ENCODE peak calls at places on chromosomes 5 and 9, in four cellular contexts. X is PC-3; C is ovary; O is stimulated activated CD4-positive, alpha-beta T cell treated with anti-CD3 and anti-CD28 coated beads, TNF-alpha, amount 100 ng/mL, for 24 hours. W is an unnamed sample.
A peak's percentile ranks its signal among the peaks of the same experiment; 100 is the strongest.

GRCh38 chr5:82793808-82794419 is 283.3 kb downstream of the TMEM167A start:
- DNase-seq in X (peak; percentile 54), C (no peak), O (peak; percentile 9), W (no peak)

GRCh38 chr5:81194633-81195333 is 38.3 kb upstream of the CKMT2 start:
- DNase-seq in X (peak; percentile 80), C (peak; percentile 84), O (peak; percentile 83), W (peak; percentile 50)

GRCh38 chr5:53011233-53011632 is 22.1 kb downstream of the ITGA2 start:
- DNase-seq in X (no peak), C (no peak), O (no peak), W (no peak)

GRCh38 chr9:76655121-76655531 is 109.1 kb upstream of the PCA3 start:
- DNase-seq in X (no peak), C (no peak), O (no peak), W (no peak)

GRCh38 chr5:128579111-128579510 is 41.1 kb upstream of the FBN2 start:
- DNase-seq in X (peak; percentile 92), C (no peak), O (no peak), W (no peak)

GRCh38 chr9:128595471-128595870 is 43.1 kb downstream of the SPTAN1 start:
- DNase-seq in X (no peak), C (no peak), O (no peak), W (no peak)

GRCh38 chr9:124385623-124386022 is 29.6 kb downstream of the PSMB7 start:
- DNase-seq in X (no peak), C (no peak), O (no peak), W (no peak)

GRCh38 chr5:16178745-16179372 is 732 bp downstream of the MARCHF11 start:
- DNase-seq in X (peak; percentile 50), C (peak; percentile 65), O (peak; percentile 19), W (peak; percentile 89)

GRCh38 chr9:134349941-134350340 is 23.7 kb downstream of the RXRA start:
- DNase-seq in X (no peak), C (no peak), O (no peak), W (no peak)

GRCh38 chr9:137813651-137814415 is 63.7 kb upstream of the CACNA1B start:
- DNase-seq in X (no peak), C (no peak), O (no peak), W (no peak)

GRCh38 chr5:169416583-169417196 is 115.8 kb upstream of the SLIT3 start:
- DNase-seq in X (no peak), C (peak; percentile 21), O (no peak), W (no peak)

GRCh38 chr9:136644593-136645342 is 17.9 kb upstream of the EGFL7 start:
- DNase-seq in X (peak; percentile 71), C (peak; percentile 40), O (peak; percentile 77), W (peak; percentile 23)

GRCh38 chr9:103802068-103802467 is 292.0 kb upstream of the SMC2 start:
- DNase-seq in X (no peak), C (no peak), O (no peak), W (no peak)

GRCh38 chr9:113580041-113580953 is 116.8 kb downstream of the RGS3 start:
- DNase-seq in X (peak; percentile 89), C (no peak), O (peak; percentile 74), W (peak; percentile 93)

GRCh38 chr9:36320457-36320856 is 62.2 kb upstream of the GNE start:
- DNase-seq in X (peak; percentile 35), C (no peak), O (no peak), W (no peak)

GRCh38 chr9:16341176-16341575 is 529.3 kb downstream of the BNC2 start:
- DNase-seq in X (peak; percentile 29), C (no peak), O (no peak), W (no peak)

GRCh38 chr9:127004946-127005769 is 90.6 kb downstream of the RALGPS1 start:
- DNase-seq in X (peak; percentile 3), C (no peak), O (peak; percentile 63), W (no peak)

W was measured in pancreas.